ENCODE peak calls at places on chromosome 3, in eight cellular contexts. K is A549, B is tibial nerve, S is esophagus squamous epithelium, Z is ovary, P is adrenal gland, V is heart left ventricle, X is gastrocnemius medialis. J is an unnamed sample.

GRCh38 chr3:106609666-106610301 is 741.0 kb upstream of the CBLB start:
- DNase-seq in K (peak), B (peak), S (no peak), Z (peak), P (peak), V (peak), X (peak), J (peak)

GRCh38 chr3:172321035-172321434 is 127.2 kb downstream of the GHSR start:
- DNase-seq in K (no peak), B (no peak), S (no peak), Z (no peak), P (no peak), V (no peak), X (no peak), J (no peak)

GRCh38 chr3:26622634-26623408 is at the start of gene LRRC3B:
- DNase-seq in K (no peak), B (no peak), S (no peak), Z (no peak), P (no peak), V (peak), X (no peak), J (no peak)

GRCh38 chr3:377158-377561 is 180.6 kb downstream of the CHL1 start:
- DNase-seq in K (peak), B (no peak), S (no peak), Z (no peak), P (no peak), V (no peak), X (no peak), J (no peak)

GRCh38 chr3:172249039-172249438 is 199.2 kb downstream of the GHSR start:
- DNase-seq in K (no peak), B (no peak), S (no peak), Z (no peak), P (no peak), V (no peak), X (no peak), J (no peak)

GRCh38 chr3:13484861-13485590 is 4.9 kb downstream of the HDAC11 start:
- DNase-seq in K (peak), B (peak), S (no peak), Z (peak), P (peak), V (peak), X (peak), J (peak)

GRCh38 chr3:192915306-192915705 is 2.4 kb downstream of the MB21D2 start:
- DNase-seq in K (peak), B (no peak), S (no peak), Z (no peak), P (no peak), V (no peak), X (no peak), J (no peak)

GRCh38 chr3:159263750-159264561 is 462.1 kb downstream of the MFSD1 start:
- DNase-seq in K (peak), B (no peak), S (no peak), Z (no peak), P (peak), V (peak), X (no peak), J (no peak)

GRCh38 chr3:148459931-148460513 is 237.7 kb upstream of the AGTR1 start:
- DNase-seq in K (peak), B (no peak), S (no peak), Z (no peak), P (no peak), V (no peak), X (no peak), J (no peak)

GRCh38 chr3:24367216-24367615 is 127.4 kb downstream of the THRB start:
- DNase-seq in K (no peak), B (no peak), S (no peak), Z (no peak), P (no peak), V (no peak), X (no peak), J (no peak)

GRCh38 chr3:119145500-119146167 is at the start of gene TEX55:
- DNase-seq in K (peak), B (no peak), S (no peak), Z (no peak), P (no peak), V (no peak), X (no peak), J (peak)

DNA sequence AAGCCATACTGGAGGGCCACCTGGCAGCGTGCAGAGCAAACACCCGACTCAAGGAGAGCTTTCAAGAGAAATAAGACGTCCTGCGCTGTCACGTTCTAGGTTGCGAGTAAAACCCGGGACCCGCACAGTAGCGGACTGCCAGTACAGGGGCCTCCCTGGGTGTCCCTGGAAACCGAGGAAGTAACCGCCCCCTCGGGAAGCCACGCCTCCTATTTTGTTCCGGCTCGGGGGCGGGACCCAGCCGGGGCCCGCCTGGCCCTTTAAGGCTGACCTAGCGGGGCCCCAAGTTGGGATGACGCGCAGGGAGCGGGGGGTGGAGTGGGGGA is 218 bp upstream of the MAPKAPK3 start:
- DNase-seq in K (peak), B (peak), S (peak), Z (peak), P (peak), V (peak), X (peak), J (peak)
- TF ChIP-seq POLR2A in K (no peak), B (no peak), S (no peak), Z (peak), P (no peak), V (peak), X (peak), J (no peak)

GRCh38 chr3:127762077-127762786 is 60.1 kb downstream of the MGLL start:
- DNase-seq in K (no peak), B (no peak), S (no peak), Z (peak), P (no peak), V (peak), X (peak), J (no peak)
- TF ChIP-seq POLR2A in K (no peak), B (no peak), S (no peak), Z (no peak), P (no peak), V (no peak), X (no peak), J (no peak)

DNA sequence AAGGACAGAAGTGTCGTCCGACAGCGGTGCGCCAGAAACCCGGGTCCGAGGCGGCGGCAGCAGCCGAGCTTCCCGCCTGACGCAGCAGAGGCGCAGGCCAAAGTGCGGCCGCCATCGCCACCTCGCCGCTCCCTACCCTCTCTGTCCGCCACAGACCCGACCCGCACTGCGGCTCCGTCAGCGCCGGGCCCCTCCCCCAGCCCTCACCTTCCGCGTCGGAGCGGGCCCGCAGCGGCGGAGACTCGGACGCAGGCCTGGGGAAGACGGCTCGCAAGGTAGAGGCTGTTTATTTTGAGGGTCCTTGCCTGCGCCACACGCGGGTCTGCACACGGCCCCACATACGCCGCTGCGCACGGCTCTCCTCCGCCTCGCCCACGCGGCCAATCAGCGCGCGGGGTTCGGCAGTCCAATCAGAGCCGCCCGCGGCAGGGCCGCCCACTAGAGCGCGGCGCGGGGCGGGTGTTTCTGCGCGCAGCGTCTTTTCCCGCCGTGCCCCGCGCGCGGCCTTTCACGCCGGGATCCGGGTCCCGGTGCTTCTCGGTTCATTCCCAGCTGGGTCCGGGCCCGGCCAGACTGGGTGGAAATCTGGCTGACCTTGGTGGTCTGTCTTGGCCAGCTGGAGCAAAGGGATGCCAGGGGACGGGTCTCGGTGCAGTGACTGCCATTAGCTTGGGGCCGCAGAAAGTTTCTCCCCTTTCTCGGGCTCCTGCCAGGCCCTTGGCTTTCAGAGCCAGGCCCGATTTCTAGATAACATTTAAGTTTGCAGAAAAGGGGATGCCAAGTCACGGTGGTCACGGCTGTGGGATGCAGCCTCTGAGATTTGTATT is at the start of gene CNBP:
- DNase-seq in K (peak), B (peak), S (peak), Z (peak), P (peak), V (peak), X (peak), J (peak)
- TF ChIP-seq POLR2A in K (peak), B (peak), S (peak), Z (peak), P (peak), V (peak), X (peak), J (peak)

GRCh38 chr3:44000586-44000985 is 241.1 kb upstream of the TOPAZ1 start:
- DNase-seq in K (peak), B (no peak), S (no peak), Z (no peak), P (no peak), V (no peak), X (no peak), J (peak)

GRCh38 chr3:43998374-43998840 is 243.3 kb upstream of the TOPAZ1 start:
- DNase-seq in K (no peak), B (no peak), S (no peak), Z (no peak), P (no peak), V (no peak), X (no peak), J (no peak)

GRCh38 chr3:43997788-43998373 is 243.8 kb upstream of the TOPAZ1 start:
- DNase-seq in K (peak), B (no peak), S (no peak), Z (no peak), P (no peak), V (no peak), X (no peak), J (no peak)

GRCh38 chr3:43999920-44000319 is 241.8 kb upstream of the TOPAZ1 start:
- DNase-seq in K (no peak), B (no peak), S (no peak), Z (no peak), P (no peak), V (no peak), X (no peak), J (no peak)

GRCh38 chr3:43998841-43999805 is 242.6 kb upstream of the TOPAZ1 start:
- DNase-seq in K (peak), B (no peak), S (no peak), Z (no peak), P (no peak), V (no peak), X (no peak), J (peak)
- TF ChIP-seq POLR2A in K (peak), B (no peak), S (no peak), Z (no peak), P (no peak), V (no peak), X (no peak), J (peak)

GRCh38 chr3:113226491-113226890 is 15.1 kb downstream of the BOC start:
- DNase-seq in K (no peak), B (no peak), S (no peak), Z (no peak), P (no peak), V (no peak), X (no peak), J (no peak)

GRCh38 chr3:113221703-113222257 is 10.4 kb downstream of the BOC start:
- DNase-seq in K (no peak), B (no peak), S (no peak), Z (no peak), P (no peak), V (no peak), X (no peak), J (no peak)

GRCh38 chr3:113222412-113223086 is 11.2 kb downstream of the BOC start:
- DNase-seq in K (no peak), B (no peak), S (no peak), Z (no peak), P (no peak), V (no peak), X (no peak), J (no peak)

GRCh38 chr3:113225286-113225685 is 13.9 kb downstream of the BOC start:
- DNase-seq in K (no peak), B (no peak), S (no peak), Z (no peak), P (no peak), V (no peak), X (no peak), J (no peak)

GRCh38 chr3:113223831-113224240 is 12.5 kb downstream of the BOC start:
- DNase-seq in K (no peak), B (no peak), S (no peak), Z (no peak), P (no peak), V (no peak), X (no peak), J (no peak)
- TF ChIP-seq POLR2A in K (no peak), B (no peak), S (no peak), Z (no peak), P (no peak), V (no peak), X (no peak), J (no peak)

DNA sequence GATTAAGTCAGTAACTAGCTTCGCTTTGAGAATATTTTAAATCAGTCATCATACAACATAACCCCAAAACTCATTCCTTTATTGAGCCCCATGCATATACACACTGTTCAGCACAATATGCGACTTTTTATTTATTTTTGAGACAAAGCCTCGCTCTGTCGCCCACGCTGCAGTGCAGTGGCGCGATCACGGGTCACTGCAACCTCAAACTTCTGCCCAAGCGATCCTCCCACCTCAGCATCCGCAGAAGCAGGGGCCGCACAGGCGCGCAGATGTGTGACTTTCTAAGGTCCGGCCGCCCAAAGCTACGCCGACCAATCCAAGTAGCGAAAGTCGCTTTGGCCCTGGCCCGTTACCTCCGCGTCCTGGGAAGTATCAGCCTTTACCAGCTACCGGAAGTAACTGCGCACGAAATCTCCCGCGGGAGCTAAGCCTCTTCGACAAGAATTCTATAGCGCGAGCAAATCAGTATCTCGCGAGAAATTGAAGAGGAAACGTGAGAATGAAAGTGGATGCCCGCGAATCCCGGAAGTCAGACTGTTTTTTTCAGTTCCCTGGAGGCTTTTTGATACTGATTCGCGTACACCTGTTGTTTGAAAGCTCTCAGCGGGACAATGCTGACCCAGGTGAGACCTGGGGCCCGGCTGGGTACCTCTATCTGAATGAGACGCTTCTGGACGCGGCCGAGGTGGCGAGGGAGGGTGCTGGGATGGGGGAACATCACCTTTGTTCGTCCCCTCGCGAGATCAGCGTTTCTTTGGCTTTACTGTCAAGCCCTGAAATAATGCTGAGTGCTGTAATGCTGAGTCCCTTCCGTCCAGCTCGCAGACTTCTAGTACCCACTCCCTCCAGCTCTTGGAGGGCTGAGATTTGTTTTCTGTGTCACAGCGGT is at the start of the genes DHFR2 and NSUN3:
- DNase-seq in K (peak), B (peak), S (peak), Z (peak), P (peak), V (peak), X (peak), J (peak)
- TF ChIP-seq POLR2A in K (peak), B (no peak), S (peak), Z (peak), P (peak), V (peak), X (no peak), J (peak)

DNA sequence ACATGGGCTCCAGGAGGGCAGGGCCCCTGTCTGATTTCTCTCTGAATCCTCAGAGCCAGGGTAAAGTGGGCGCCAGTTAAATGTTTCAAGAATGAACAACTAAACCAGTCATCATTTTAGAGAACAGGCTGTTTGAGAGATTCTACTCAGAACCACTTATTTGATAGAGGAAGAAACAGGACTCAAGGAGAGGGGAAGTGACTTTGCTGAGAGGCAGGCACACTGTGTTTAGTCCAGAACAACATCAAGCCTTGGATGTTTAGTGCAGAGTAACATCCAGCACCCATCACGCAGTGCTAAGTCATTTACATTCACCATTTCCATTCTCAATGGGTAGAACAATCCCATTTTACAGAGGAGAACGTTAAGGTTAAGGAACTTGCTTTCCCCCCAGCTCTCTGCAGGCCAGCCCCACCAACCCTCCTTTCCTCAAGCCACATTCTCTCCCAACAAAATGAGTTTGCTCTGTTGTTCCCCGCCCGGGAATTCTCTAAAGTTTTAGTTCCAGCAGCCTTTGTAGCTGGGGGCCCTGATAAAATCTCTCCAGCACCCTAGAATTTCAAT is 1.1 kb downstream of the NMNAT3 start:
- DNase-seq in K (no peak), B (no peak), S (no peak), Z (no peak), P (no peak), V (no peak), X (no peak), J (no peak)
- TF ChIP-seq POLR2A in K (no peak), B (no peak), S (no peak), Z (no peak), P (no peak), V (no peak), X (no peak), J (no peak)